ENCODE peak calls at places on chromosomes 4 and X, in eight cellular contexts. D is AG08396, I is NCI-H510A treated with DMSO at 0.1 percent for 48 hours, A is pancreas, H is EH, L is mesenchymal stem cell, W is memory B cell, V is head of caudate nucleus. B is an unnamed sample.

GRCh38 chrX:107700317-107700774 is 72.0 kb downstream of the PRPS1 start:
- DNase-seq in D (no peak), V (no peak), H (peak; percentile 24), L (peak; percentile 79), I (peak; percentile 12), W (no peak), A (no peak), B (no peak)

GRCh38 chr4:17286737-17287460 is 225.0 kb downstream of the QDPR start:
- DNase-seq in W (no peak), V (no peak), I (no peak), H (no peak), D (no peak), L (no peak), A (no peak), B (no peak)

GRCh38 chr4:124018383-124019317 is 622.1 kb downstream of the SPRY1 start:
- DNase-seq in V (no peak), D (peak; percentile 48), A (no peak), W (no peak), L (peak; percentile 77), I (no peak), H (peak; percentile 93), B (peak; percentile 18)

GRCh38 chr4:3408793-3409330 is 32.9 kb upstream of the HGFAC start:
- DNase-seq in W (no peak), V (no peak), I (no peak), H (no peak), D (no peak), A (no peak), L (no peak), B (no peak)

GRCh38 chr4:67198757-67199156 is 346.5 kb downstream of the CENPC start:
- DNase-seq in V (no peak), D (no peak), A (no peak), I (peak; percentile 43), W (no peak), H (peak; percentile 12), L (peak; percentile 57), B (no peak)

GRCh38 chrX:13876652-13877051 is 59.8 kb upstream of the GPM6B start:
- DNase-seq in H (peak; percentile 74), D (peak; percentile 21), W (no peak), V (no peak), A (no peak), I (no peak), L (peak; percentile 57), B (no peak)

GRCh38 chr4:113901994-113902787 is 77.3 kb downstream of the ARSJ start:
- DNase-seq in I (peak; percentile 5), L (no peak), V (no peak), D (no peak), A (peak; percentile 82), H (no peak), W (no peak), B (no peak)

GRCh38 chr4:108502366-108502765 is 118.0 kb upstream of the RPL34 start:
- DNase-seq in I (no peak), D (no peak), A (no peak), L (no peak), V (no peak), H (no peak), W (no peak), B (no peak)

GRCh38 chr4:2254665-2255500 is 7.0 kb downstream of the MXD4 start:
- DNase-seq in L (no peak), I (no peak), A (no peak), V (no peak), W (no peak), D (no peak), H (no peak), B (no peak)

GRCh38 chr4:6727081-6727942 is 11.3 kb downstream of the BLOC1S4 start:
- DNase-seq in L (peak; percentile 54), I (no peak), V (peak; percentile 90), H (no peak), W (no peak), D (no peak), A (no peak), B (no peak)

GRCh38 chr4:7358100-7358735 is 76.5 kb downstream of the PSAPL1 start:
- DNase-seq in H (peak; percentile 87), W (no peak), I (no peak), L (peak; percentile 82), A (no peak), V (peak; percentile 73), D (peak; percentile 84), B (no peak)